ENCODE peak calls at places on chromosome X, in five cellular contexts. One of them, this sample, is unnamed.

GRCh38 chrX:15953801-15954200 is 99.2 kb upstream of the AP1S2 start:
- DNase-seq in CD4-positive, alpha-beta T cell: no peak
- DNase-seq in PC-3: no peak
- DNase-seq in NCI-H1092 treated with DMSO at 0.1 percent for 48 hours: no peak
- DNase-seq in AG20443: no peak
- DNase-seq in this sample: no peak

GRCh38 chrX:47900833-47901232 is 64.1 kb downstream of the ZNF81 start:
- DNase-seq in CD4-positive, alpha-beta T cell: no peak
- DNase-seq in PC-3: no peak
- DNase-seq in NCI-H1092 treated with DMSO at 0.1 percent for 48 hours: no peak
- DNase-seq in AG20443: no peak
- DNase-seq in this sample: no peak

GRCh38 chrX:110178179-110178865 is 139.6 kb downstream of the AMMECR1 start:
- DNase-seq in CD4-positive, alpha-beta T cell: no peak
- DNase-seq in PC-3: no peak
- DNase-seq in NCI-H1092 treated with DMSO at 0.1 percent for 48 hours: peak
- DNase-seq in AG20443: no peak
- DNase-seq in this sample: no peak

GRCh38 chrX:120549483-120550452 is 11.0 kb downstream of the CUL4B start:
- DNase-seq in CD4-positive, alpha-beta T cell: no peak
- DNase-seq in PC-3: peak
- DNase-seq in NCI-H1092 treated with DMSO at 0.1 percent for 48 hours: no peak
- DNase-seq in AG20443: peak
- DNase-seq in this sample: no peak

GRCh38 chrX:112941209-112941788 is 100.7 kb upstream of the AMOT start:
- DNase-seq in CD4-positive, alpha-beta T cell: no peak
- DNase-seq in PC-3: peak
- DNase-seq in NCI-H1092 treated with DMSO at 0.1 percent for 48 hours: no peak
- DNase-seq in AG20443: no peak
- DNase-seq in this sample: no peak

GRCh38 chrX:29535212-29536162 is 679.9 kb upstream of the MAGEB2 start:
- DNase-seq in CD4-positive, alpha-beta T cell: no peak
- DNase-seq in PC-3: peak
- DNase-seq in NCI-H1092 treated with DMSO at 0.1 percent for 48 hours: no peak
- DNase-seq in AG20443: no peak
- DNase-seq in this sample: no peak

GRCh38 chrX:75968293-75968692 is 183.2 kb upstream of the MAGEE2 start:
- DNase-seq in CD4-positive, alpha-beta T cell: no peak
- DNase-seq in PC-3: peak
- DNase-seq in NCI-H1092 treated with DMSO at 0.1 percent for 48 hours: no peak
- DNase-seq in AG20443: no peak
- DNase-seq in this sample: no peak

GRCh38 chrX:114584434-114584943 is 603 bp downstream of the HTR2C start:
- DNase-seq in CD4-positive, alpha-beta T cell: no peak
- DNase-seq in PC-3: no peak
- DNase-seq in NCI-H1092 treated with DMSO at 0.1 percent for 48 hours: no peak
- DNase-seq in AG20443: peak
- DNase-seq in this sample: no peak

GRCh38 chrX:66024570-66024969 is 15.3 kb downstream of the VSIG4 start:
- DNase-seq in CD4-positive, alpha-beta T cell: no peak
- DNase-seq in PC-3: no peak
- DNase-seq in NCI-H1092 treated with DMSO at 0.1 percent for 48 hours: no peak
- DNase-seq in AG20443: no peak
- DNase-seq in this sample: no peak

GRCh38 chrX:53447441-53447840 is 13.3 kb upstream of the HSD17B10 start:
- DNase-seq in CD4-positive, alpha-beta T cell: no peak
- DNase-seq in PC-3: no peak
- DNase-seq in NCI-H1092 treated with DMSO at 0.1 percent for 48 hours: no peak
- DNase-seq in AG20443: no peak
- DNase-seq in this sample: no peak

GRCh38 chrX:21989415-21989814 is 42.7 kb upstream of the PHEX start:
- DNase-seq in CD4-positive, alpha-beta T cell: no peak
- DNase-seq in PC-3: no peak
- DNase-seq in NCI-H1092 treated with DMSO at 0.1 percent for 48 hours: no peak
- DNase-seq in AG20443: no peak
- DNase-seq in this sample: no peak

GRCh38 chrX:39813631-39814246 is 284.0 kb downstream of the BCOR start:
- DNase-seq in CD4-positive, alpha-beta T cell: no peak
- DNase-seq in PC-3: peak
- DNase-seq in NCI-H1092 treated with DMSO at 0.1 percent for 48 hours: peak
- DNase-seq in AG20443: peak
- DNase-seq in this sample: peak

GRCh38 chrX:128676651-128677050 is 624.4 kb upstream of the ACTRT1 start:
- DNase-seq in CD4-positive, alpha-beta T cell: no peak
- DNase-seq in PC-3: no peak
- DNase-seq in NCI-H1092 treated with DMSO at 0.1 percent for 48 hours: no peak
- DNase-seq in AG20443: no peak
- DNase-seq in this sample: no peak

GRCh38 chrX:119622356-119623232 is 16.4 kb upstream of the NKRF start:
- DNase-seq in CD4-positive, alpha-beta T cell: no peak
- DNase-seq in PC-3: no peak
- DNase-seq in NCI-H1092 treated with DMSO at 0.1 percent for 48 hours: peak
- DNase-seq in AG20443: peak
- DNase-seq in this sample: no peak

GRCh38 chrX:57929373-57929772 is 19.1 kb upstream of the ZXDA start:
- DNase-seq in CD4-positive, alpha-beta T cell: no peak
- DNase-seq in PC-3: peak
- DNase-seq in NCI-H1092 treated with DMSO at 0.1 percent for 48 hours: peak
- DNase-seq in AG20443: peak
- DNase-seq in this sample: no peak

GRCh38 chrX:11555759-11556158 is 110.0 kb downstream of the ARHGAP6 start:
- DNase-seq in CD4-positive, alpha-beta T cell: no peak
- DNase-seq in PC-3: peak
- DNase-seq in NCI-H1092 treated with DMSO at 0.1 percent for 48 hours: no peak
- DNase-seq in AG20443: peak
- DNase-seq in this sample: no peak

GRCh38 chrX:100649550-100650356 is 5.8 kb downstream of the SRPX2 start:
- DNase-seq in CD4-positive, alpha-beta T cell: no peak
- DNase-seq in PC-3: peak
- DNase-seq in NCI-H1092 treated with DMSO at 0.1 percent for 48 hours: no peak
- DNase-seq in AG20443: peak
- DNase-seq in this sample: no peak

GRCh38 chrX:40531056-40531826 is 49.5 kb upstream of the ATP6AP2 start:
- DNase-seq in CD4-positive, alpha-beta T cell: no peak
- DNase-seq in PC-3: no peak
- DNase-seq in NCI-H1092 treated with DMSO at 0.1 percent for 48 hours: no peak
- DNase-seq in AG20443: no peak
- DNase-seq in this sample: no peak

GRCh38 chrX:920234-920799 is 289.7 kb downstream of the SHOX start:
- DNase-seq in CD4-positive, alpha-beta T cell: no peak
- DNase-seq in PC-3: no peak
- DNase-seq in NCI-H1092 treated with DMSO at 0.1 percent for 48 hours: no peak
- DNase-seq in AG20443: peak
- DNase-seq in this sample: no peak

GRCh38 chrX:768596-768995 is 138.0 kb downstream of the SHOX start:
- DNase-seq in CD4-positive, alpha-beta T cell: no peak
- DNase-seq in PC-3: no peak
- DNase-seq in NCI-H1092 treated with DMSO at 0.1 percent for 48 hours: no peak
- DNase-seq in AG20443: no peak
- DNase-seq in this sample: no peak

GRCh38 chrX:22095306-22095705 is 63.2 kb downstream of the PHEX start:
- DNase-seq in CD4-positive, alpha-beta T cell: no peak
- DNase-seq in PC-3: no peak
- DNase-seq in NCI-H1092 treated with DMSO at 0.1 percent for 48 hours: no peak
- DNase-seq in AG20443: peak
- DNase-seq in this sample: no peak

GRCh38 chrX:6313356-6313755 is 84.7 kb upstream of the NLGN4X start:
- DNase-seq in CD4-positive, alpha-beta T cell: no peak
- DNase-seq in PC-3: no peak
- DNase-seq in NCI-H1092 treated with DMSO at 0.1 percent for 48 hours: no peak
- DNase-seq in AG20443: no peak
- DNase-seq in this sample: no peak

GRCh38 chrX:1093112-1093511 is 119.3 kb downstream of the CRLF2 start:
- DNase-seq in CD4-positive, alpha-beta T cell: peak
- DNase-seq in PC-3: no peak
- DNase-seq in NCI-H1092 treated with DMSO at 0.1 percent for 48 hours: no peak
- DNase-seq in AG20443: no peak
- DNase-seq in this sample: no peak

GRCh38 chrX:53605004-53605403 is 81.5 kb downstream of the HUWE1 start:
- DNase-seq in CD4-positive, alpha-beta T cell: no peak
- DNase-seq in PC-3: peak
- DNase-seq in NCI-H1092 treated with DMSO at 0.1 percent for 48 hours: no peak
- DNase-seq in AG20443: no peak
- DNase-seq in this sample: no peak

GRCh38 chrX:110182362-110182761 is 135.5 kb downstream of the AMMECR1 start:
- DNase-seq in CD4-positive, alpha-beta T cell: no peak
- DNase-seq in PC-3: peak
- DNase-seq in NCI-H1092 treated with DMSO at 0.1 percent for 48 hours: no peak
- DNase-seq in AG20443: no peak
- DNase-seq in this sample: no peak

GRCh38 chrX:134836497-134836968 is 154.3 kb upstream of the SMIM10 start:
- DNase-seq in CD4-positive, alpha-beta T cell: no peak
- DNase-seq in PC-3: peak
- DNase-seq in NCI-H1092 treated with DMSO at 0.1 percent for 48 hours: no peak
- DNase-seq in AG20443: no peak
- DNase-seq in this sample: no peak

GRCh38 chrX:47129879-47130358 is 14.6 kb downstream of the NDUFB11 start:
- DNase-seq in CD4-positive, alpha-beta T cell: no peak
- DNase-seq in PC-3: no peak
- DNase-seq in NCI-H1092 treated with DMSO at 0.1 percent for 48 hours: peak
- DNase-seq in AG20443: no peak
- DNase-seq in this sample: no peak

GRCh38 chrX:39854772-39855747 is 242.7 kb downstream of the BCOR start:
- DNase-seq in CD4-positive, alpha-beta T cell: peak
- DNase-seq in PC-3: no peak
- DNase-seq in NCI-H1092 treated with DMSO at 0.1 percent for 48 hours: no peak
- DNase-seq in AG20443: no peak
- DNase-seq in this sample: no peak

GRCh38 chrX:48595929-48596328 is 1.4 kb upstream of the WDR13 start:
- DNase-seq in CD4-positive, alpha-beta T cell: no peak
- DNase-seq in PC-3: no peak
- DNase-seq in NCI-H1092 treated with DMSO at 0.1 percent for 48 hours: no peak
- DNase-seq in AG20443: no peak
- DNase-seq in this sample: no peak

GRCh38 chrX:86023806-86024205 is 23.6 kb downstream of the CHM start:
- DNase-seq in CD4-positive, alpha-beta T cell: no peak
- DNase-seq in PC-3: no peak
- DNase-seq in NCI-H1092 treated with DMSO at 0.1 percent for 48 hours: no peak
- DNase-seq in AG20443: no peak
- DNase-seq in this sample: no peak

GRCh38 chrX:152428596-152428995 is 22.5 kb downstream of the GABRA3 start:
- DNase-seq in CD4-positive, alpha-beta T cell: no peak
- DNase-seq in PC-3: no peak
- DNase-seq in NCI-H1092 treated with DMSO at 0.1 percent for 48 hours: no peak
- DNase-seq in AG20443: no peak
- DNase-seq in this sample: no peak

GRCh38 chrX:100409316-100410082 is 574 bp downstream of the PCDH19 start:
- DNase-seq in CD4-positive, alpha-beta T cell: no peak
- DNase-seq in PC-3: no peak
- DNase-seq in NCI-H1092 treated with DMSO at 0.1 percent for 48 hours: no peak
- DNase-seq in AG20443: no peak
- DNase-seq in this sample: no peak

This sample was measured in esophagus muscularis mucosa.